ENCODE peak calls at places on chromosomes 6 and 20, in five cellular contexts. Z is astrocyte of the spinal cord, Q is HL-60, T is psoas muscle, C is H1. D is an unnamed sample.

GRCh38 chr6:77172578-77172977 is 290.7 kb downstream of the HTR1B start:
- DNase-seq in Z (no peak), Q (no peak), T (no peak), C (no peak), D (no peak)

GRCh38 chr6:108236791-108237190 is 24.0 kb downstream of the SNX3 start:
- DNase-seq in Z (no peak), Q (no peak), T (no peak), C (no peak), D (no peak)

GRCh38 chr20:63230800-63231268 is 4.9 kb upstream of the BIRC7 start:
- DNase-seq in Z (peak), Q (no peak), T (peak), C (peak), D (peak)

GRCh38 chr6:21756487-21756886 is 162.9 kb downstream of the SOX4 start:
- DNase-seq in Z (no peak), Q (no peak), T (no peak), C (no peak), D (no peak)

GRCh38 chr6:13548500-13549210 is 25.7 kb upstream of the SIRT5 start:
- DNase-seq in Z (no peak), Q (no peak), T (no peak), C (no peak), D (no peak)

GRCh38 chr6:1575213-1576041 is 34.3 kb upstream of the FOXC1 start:
- DNase-seq in Z (peak), Q (no peak), T (no peak), C (no peak), D (no peak)

GRCh38 chr6:169288591-169288990 is 34.9 kb upstream of the THBS2 start:
- DNase-seq in Z (peak), Q (no peak), T (peak), C (no peak), D (no peak)

GRCh38 chr20:8527998-8528397 is 395.9 kb downstream of the PLCB1 start:
- DNase-seq in Z (peak), Q (no peak), T (no peak), C (no peak), D (no peak)

GRCh38 chr6:113903666-113904330 is 46.7 kb downstream of the MARCKS start:
- DNase-seq in Z (peak), Q (no peak), T (no peak), C (no peak), D (no peak)

GRCh38 chr20:63009988-63010769 is 3.4 kb upstream of the BHLHE23 start:
- DNase-seq in Z (no peak), Q (no peak), T (no peak), C (no peak), D (no peak)

GRCh38 chr6:111057074-111057752 is 30.1 kb upstream of the SLC16A10 start:
- DNase-seq in Z (peak), Q (peak), T (no peak), C (no peak), D (no peak)

GRCh38 chr20:257419-257818 is at the start of gene DEFB132:
- DNase-seq in Z (no peak), Q (no peak), T (no peak), C (no peak), D (no peak)

GRCh38 chr6:166341464-166341863 is 881 bp downstream of the SFT2D1 start:
- DNase-seq in Z (no peak), Q (peak), T (no peak), C (no peak), D (no peak)

GRCh38 chr6:14542670-14543366 is 425.2 kb downstream of the CD83 start:
- DNase-seq in Z (peak), Q (no peak), T (no peak), C (no peak), D (no peak)

GRCh38 chr6:157675859-157676640 is 147.0 kb upstream of the SNX9 start:
- DNase-seq in Z (no peak), Q (no peak), T (no peak), C (no peak), D (no peak)

GRCh38 chr6:98539669-98540207 is 294.6 kb upstream of the POU3F2 start:
- DNase-seq in Z (no peak), Q (no peak), T (no peak), C (no peak), D (no peak)

GRCh38 chr6:134517145-134517658 is 199.3 kb upstream of the SGK1 start:
- DNase-seq in Z (peak), Q (peak), T (peak), C (peak), D (peak)

DNA sequence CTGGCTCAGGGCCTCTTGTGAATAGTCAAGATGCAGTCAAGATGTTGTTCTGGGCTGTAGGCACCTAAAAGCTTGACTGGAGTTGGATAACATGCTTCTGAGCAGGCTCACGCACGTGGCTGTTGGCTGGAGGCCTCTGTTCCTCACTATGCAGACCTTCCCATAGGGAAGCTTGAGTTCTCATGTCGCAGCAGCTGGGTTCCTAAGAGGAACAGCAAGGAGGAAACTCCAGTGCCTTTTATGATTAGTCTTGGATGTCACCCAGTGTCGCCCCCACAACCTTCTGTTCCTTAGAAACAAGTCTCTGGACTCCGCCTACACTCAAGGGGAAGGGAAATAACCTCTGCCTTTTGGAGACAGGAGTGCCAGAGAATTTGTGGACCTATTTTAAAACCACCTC is 210.7 kb downstream of the BCAS1 start:
- DNase-seq in Z (no peak), Q (no peak), T (peak), C (no peak), D (no peak)
- H3K4me3 ChIP-seq in Z (no peak), Q (no peak), T (no peak), C (no peak), D (no peak)

DNA sequence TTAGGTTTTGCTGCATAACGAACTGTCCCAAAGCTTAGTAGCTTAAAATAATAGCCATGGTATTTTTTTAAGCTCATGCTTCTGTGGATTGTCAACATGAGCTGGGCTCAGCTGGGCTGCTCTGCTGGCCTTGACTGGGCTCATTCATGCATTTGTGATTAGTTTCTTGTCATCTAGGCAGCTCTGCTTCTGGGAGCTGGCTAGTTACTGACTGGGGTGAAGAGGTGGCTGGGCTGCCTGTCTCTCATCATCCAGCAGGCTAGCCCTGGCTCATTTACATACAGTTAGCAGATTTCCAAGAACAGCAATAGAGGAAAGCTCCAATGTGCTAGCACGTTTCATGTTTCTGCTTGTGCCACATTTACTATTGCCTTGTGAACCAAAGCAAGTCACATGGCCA is 165.1 kb upstream of the PCSK2 start:
- DNase-seq in Z (no peak), Q (no peak), T (no peak), C (no peak), D (no peak)
- H3K4me3 ChIP-seq in Z (no peak), Q (no peak), T (no peak), C (no peak), D (no peak)

GRCh38 chr20:25148181-25148981 is 47.1 kb upstream of the ENTPD6 start:
- DNase-seq in Z (peak), Q (no peak), T (peak), C (peak), D (no peak)
- H3K4me3 ChIP-seq in Z (peak), Q (no peak), T (peak), C (peak), D (no peak)

GRCh38 chr6:159693128-159693893 is at the start of gene SOD2:
- DNase-seq in Z (peak), Q (peak), T (peak), C (peak), D (peak)

GRCh38 chr6:159693894-159694545 is 979 bp upstream of the SOD2 start:
- DNase-seq in Z (peak), Q (peak), T (no peak), C (no peak), D (peak)

GRCh38 chr6:159691133-159691962 is 1.7 kb downstream of the SOD2 start:
- DNase-seq in Z (peak), Q (peak), T (no peak), C (no peak), D (no peak)

GRCh38 chr6:159692303-159693127 is 526 bp downstream of the SOD2 start:
- DNase-seq in Z (peak), Q (no peak), T (no peak), C (no peak), D (peak)

GRCh38 chr6:159691963-159692287 is 1.1 kb downstream of the SOD2 start:
- DNase-seq in Z (no peak), Q (no peak), T (no peak), C (no peak), D (no peak)
- H3K4me3 ChIP-seq in Z (peak), Q (peak), T (peak), C (peak), D (peak)

DNA sequence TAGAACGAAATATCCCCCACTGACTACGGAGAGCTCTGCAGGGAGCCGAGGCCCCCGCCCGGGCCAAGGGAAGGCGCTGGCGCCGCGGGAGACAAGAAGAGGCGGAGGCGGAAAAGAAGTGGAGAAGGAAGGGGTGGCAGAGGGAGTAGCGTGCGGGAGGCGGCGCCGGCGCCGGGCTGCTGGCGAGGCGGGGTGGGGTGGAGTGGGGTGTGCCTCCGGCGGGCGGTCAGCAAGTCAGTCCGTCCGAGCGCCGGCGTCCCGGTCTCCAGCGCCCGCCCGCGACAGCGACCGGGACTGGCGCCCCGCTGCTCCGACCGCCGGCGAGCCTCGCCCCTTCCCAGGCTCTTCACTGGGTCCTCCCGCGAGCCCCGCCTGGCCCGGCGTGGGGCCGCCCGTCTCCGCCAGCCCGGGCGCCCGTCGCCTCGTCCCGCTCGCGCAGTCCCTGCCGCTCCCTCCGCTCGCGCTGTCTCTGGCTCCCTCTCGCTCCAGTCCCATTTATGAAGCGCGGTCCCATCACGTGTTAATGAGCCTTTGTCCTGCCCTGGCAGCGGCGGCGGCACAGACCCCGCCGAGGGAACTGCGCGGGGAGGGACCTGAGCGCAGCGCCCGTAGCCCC is at the start of gene CNR1:
- DNase-seq in Z (no peak), Q (no peak), T (peak), C (peak), D (peak)
- H3K4me3 ChIP-seq in Z (peak), Q (peak), T (peak), C (peak), D (peak)